ENCODE peak calls at places on chromosome 7, in four cellular contexts. C is CD8-positive, alpha-beta T cell; T is transverse colon; I is Peyer's patch. Y is an unnamed sample.

GRCh38 chr7:30285531-30286284 is 1.3 kb downstream of the ZNRF2 start:
- DNase-seq in I (peak), T (peak), C (peak), Y (no peak)

GRCh38 chr7:24705481-24705954 is 51.7 kb downstream of the GSDME start:
- DNase-seq in C (no peak), I (no peak), T (no peak), Y (no peak)

GRCh38 chr7:151964951-151965350 is 8.7 kb downstream of the GALNTL5 start:
- DNase-seq in T (no peak), I (no peak), C (no peak), Y (no peak)

GRCh38 chr7:33733865-33734650 is 171.3 kb upstream of the BMPER start:
- DNase-seq in I (peak), T (peak), C (no peak), Y (no peak)

GRCh38 chr7:5284304-5285281 is 1.9 kb downstream of the SLC29A4 start:
- DNase-seq in T (peak), I (no peak), C (no peak), Y (no peak)

GRCh38 chr7:105454921-105455320 is 66.2 kb upstream of the SRPK2 start:
- DNase-seq in C (no peak), T (no peak), I (no peak), Y (no peak)

GRCh38 chr7:43872401-43873165 is 3.3 kb upstream of the MRPS24 start:
- DNase-seq in T (peak), C (no peak), I (peak), Y (no peak)

GRCh38 chr7:32347244-32347828 is 142.8 kb downstream of the LSM5 start:
- DNase-seq in T (no peak), I (no peak), C (no peak), Y (no peak)

GRCh38 chr7:147308539-147308938 is 1191.9 kb downstream of the CNTNAP2 start:
- DNase-seq in C (no peak), I (no peak), T (no peak), Y (no peak)

DNA sequence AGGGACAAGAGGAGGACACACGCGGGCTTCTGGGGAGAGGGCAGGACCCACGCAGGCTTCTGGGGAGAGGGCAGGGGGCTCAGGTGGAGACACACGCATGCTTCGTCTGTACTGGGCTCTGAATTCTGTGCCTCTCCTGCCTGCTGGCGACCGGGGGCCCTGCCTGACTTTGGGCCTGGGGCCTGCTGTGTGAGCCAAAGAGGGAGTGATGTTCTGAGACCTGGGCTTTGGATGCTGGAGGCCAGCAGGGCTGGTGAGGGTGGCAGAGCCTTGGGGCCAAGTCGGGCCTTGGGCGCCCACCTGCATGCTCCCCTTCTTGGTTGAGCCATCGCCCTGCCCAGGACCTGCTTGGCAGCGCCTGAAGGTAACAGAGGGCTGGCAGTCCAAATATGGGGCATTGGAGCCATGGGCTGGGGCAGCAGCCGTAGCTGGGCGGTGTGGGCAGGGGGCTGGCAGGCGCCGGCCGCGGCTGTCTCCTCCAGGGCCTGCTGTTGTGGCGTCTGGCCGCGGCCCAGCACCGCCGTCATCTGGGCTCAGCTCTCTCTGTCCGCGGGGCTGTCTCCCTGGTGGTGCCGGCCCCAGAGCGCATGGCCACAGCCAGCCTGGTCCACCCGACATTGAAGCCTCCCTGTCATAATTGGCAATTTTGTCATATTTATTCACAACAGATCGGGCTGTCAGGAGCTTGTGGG is 78.9 kb downstream of the UNCX start:
- DNase-seq in I (no peak), C (no peak), T (no peak), Y (no peak)
- H3K27ac ChIP-seq in I (no peak), C (no peak), T (no peak), Y (no peak)

GRCh38 chr7:155020996-155021395 is 18.1 kb upstream of the PAXIP1 start:
- DNase-seq in C (no peak), I (no peak), T (no peak), Y (no peak)
- TF ChIP-seq CTCF in C (no peak), I (no peak), T (no peak), Y (no peak)

GRCh38 chr7:7099584-7100014 is 82.7 kb upstream of the C1GALT1 start:
- DNase-seq in C (no peak), I (no peak), T (peak), Y (peak)
- H3K27ac ChIP-seq in C (no peak), I (no peak), T (no peak), Y (no peak)

GRCh38 chr7:1192171-1192676 is 32.2 kb upstream of the ZFAND2A start:
- DNase-seq in T (no peak), I (no peak), C (no peak), Y (no peak)
- TF ChIP-seq CTCF in T (no peak), I (no peak), C (no peak), Y (no peak)

DNA sequence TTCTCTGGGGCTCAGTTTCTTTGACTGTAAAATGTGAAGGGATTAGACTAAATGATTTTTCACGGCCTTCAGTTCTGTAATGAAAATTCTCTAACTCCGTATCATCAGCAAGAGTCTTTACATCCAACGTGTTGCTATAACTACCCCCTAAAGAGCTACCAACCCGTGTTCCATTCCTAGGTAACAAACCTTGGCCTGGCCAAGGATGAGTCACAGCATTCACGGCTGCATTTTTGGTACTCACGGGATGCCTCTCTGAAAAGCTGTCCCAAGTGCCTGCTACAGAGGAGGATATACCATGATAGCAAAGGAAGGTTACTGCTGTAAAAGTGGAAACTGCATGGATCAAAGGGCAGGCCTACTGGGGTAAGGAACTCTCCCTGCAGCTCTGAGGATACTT is 5.9 kb downstream of the LRRC4 start:
- DNase-seq in I (no peak), T (no peak), C (no peak), Y (no peak)
- H3K27ac ChIP-seq in I (no peak), T (no peak), C (no peak), Y (no peak)

Y was measured in breast epithelium.